ENCODE peak calls at places on chromosomes 12 and 14, in four cellular contexts. G is H1, M is HepG2, T is GM12878. Q is an unnamed sample.

GRCh38 chr14:46820291-46820690 is 168.7 kb upstream of the RPL10L start:
- DNase-seq in T (no peak), M (no peak), G (no peak), Q (no peak)

GRCh38 chr14:52269100-52269499 is 1.6 kb downstream of the PTGDR start:
- DNase-seq in G (no peak), M (no peak), T (no peak), Q (no peak)

GRCh38 chr14:68520637-68521556 is 272.0 kb downstream of the ZFP36L1 start:
- DNase-seq in M (peak; percentile 86), G (peak; percentile 62), T (no peak), Q (no peak)

GRCh38 chr12:75820848-75821578 is 210.6 kb downstream of the PHLDA1 start:
- DNase-seq in M (no peak), T (no peak), G (no peak), Q (no peak)

GRCh38 chr14:67447033-67447381 is 35.0 kb upstream of the PLEK2 start:
- DNase-seq in G (no peak), M (no peak), T (no peak), Q (no peak)

GRCh38 chr14:64741200-64741599 is 37.0 kb downstream of the PLEKHG3 start:
- DNase-seq in T (no peak), M (no peak), G (no peak), Q (no peak)

GRCh38 chr12:68400231-68400829 is 68.2 kb upstream of the MDM1 start:
- DNase-seq in T (no peak), M (no peak), G (no peak), Q (no peak)

GRCh38 chr12:42609605-42610004 is 20.1 kb upstream of the PRICKLE1 start:
- DNase-seq in T (no peak), M (no peak), G (no peak), Q (no peak)

GRCh38 chr12:39505025-39505424 is 62.1 kb upstream of the KIF21A start:
- DNase-seq in G (no peak), T (no peak), M (no peak), Q (no peak)

GRCh38 chr12:78721906-78722305 is 142.7 kb upstream of the SYT1 start:
- DNase-seq in T (no peak), G (no peak), M (no peak), Q (no peak)

GRCh38 chr12:78260976-78261375 is 430.3 kb downstream of the NAV3 start:
- DNase-seq in M (no peak), T (no peak), G (no peak), Q (no peak)

GRCh38 chr12:78799679-78800078 is 64.9 kb upstream of the SYT1 start:
- DNase-seq in M (no peak), G (no peak), T (no peak), Q (no peak)

GRCh38 chr12:117328556-117329100 is 32.8 kb downstream of the NOS1 start:
- DNase-seq in G (no peak), M (no peak), T (no peak), Q (no peak)

GRCh38 chr12:130632582-130633174 is 83.4 kb downstream of the RIMBP2 start:
- DNase-seq in G (no peak), T (no peak), M (no peak), Q (no peak)

GRCh38 chr12:109389146-109389545 is 41.4 kb downstream of the MYO1H start:
- DNase-seq in T (no peak), G (no peak), M (peak; percentile 16), Q (no peak)

GRCh38 chr12:33248364-33248763 is 191.3 kb downstream of the SYT10 start:
- DNase-seq in M (no peak), G (no peak), T (no peak), Q (no peak)

GRCh38 chr12:76270657-76271358 is 77.4 kb downstream of the BBS10 start:
- DNase-seq in G (no peak), T (no peak), M (no peak), Q (no peak)

GRCh38 chr12:57803317-57803893 is 15.1 kb downstream of the AVIL start:
- DNase-seq in G (peak; percentile 31), T (no peak), M (peak; percentile 23), Q (peak; percentile 71)

GRCh38 chr12:2691001-2691339 is 103.8 kb upstream of the FKBP4 start:
- DNase-seq in G (no peak), M (no peak), T (no peak), Q (no peak)

GRCh38 chr12:3427956-3428355 is 63.0 kb upstream of the PRMT8 start:
- DNase-seq in G (no peak), M (no peak), T (no peak), Q (no peak)

GRCh38 chr12:31037028-31037427 is 36.6 kb upstream of the DDX11 start:
- DNase-seq in T (no peak), G (no peak), M (no peak), Q (no peak)

GRCh38 chr12:122958198-122958888 is 7.9 kb downstream of the ABCB9 start:
- DNase-seq in T (no peak), G (no peak), M (no peak), Q (no peak)

GRCh38 chr12:121799175-121799841 is 4.5 kb upstream of the SETD1B start:
- DNase-seq in M (peak; percentile 77), G (no peak), T (no peak), Q (peak; percentile 61)

GRCh38 chr14:81004575-81004974 is 49.2 kb downstream of the TSHR start:
- DNase-seq in M (no peak), G (no peak), T (no peak), Q (no peak)

GRCh38 chr12:69851976-69852375 is 26.9 kb downstream of the MYRFL start:
- DNase-seq in T (no peak), M (no peak), G (no peak), Q (no peak)

GRCh38 chr12:24240707-24241106 is 291.2 kb upstream of the SOX5 start:
- DNase-seq in M (no peak), T (no peak), G (no peak), Q (no peak)

GRCh38 chr14:89507926-89508460 is 91.0 kb upstream of the FOXN3 start:
- DNase-seq in M (no peak), G (no peak), T (no peak), Q (no peak)

GRCh38 chr14:93085916-93086315 is 29.8 kb downstream of the ITPK1 start:
- DNase-seq in T (no peak), M (no peak), G (no peak), Q (no peak)

GRCh38 chr14:100709252-100709955 is 17.3 kb upstream of the DLK1 start:
- DNase-seq in G (no peak), M (no peak), T (no peak), Q (no peak)

GRCh38 chr12:124713436-124714082 is 146.1 kb upstream of the NCOR2 start:
- DNase-seq in T (peak; percentile 93), M (no peak), G (no peak), Q (no peak)

GRCh38 chr12:2652401-2653081 is 142.2 kb upstream of the FKBP4 start:
- DNase-seq in T (no peak), G (no peak), M (no peak), Q (no peak)

GRCh38 chr14:33809456-33809855 is 141.4 kb downstream of the EGLN3 start:
- DNase-seq in M (no peak), T (no peak), G (no peak), Q (no peak)
- TF ChIP-seq SUZ12 in M (no peak), T (no peak), G (no peak), Q (no peak)

GRCh38 chr12:49808686-49809368 is 19.4 kb downstream of the NCKAP5L start:
- DNase-seq in M (no peak), T (no peak), G (no peak), Q (no peak)
- TF ChIP-seq SP1 in M (no peak), T (no peak), G (no peak), Q (no peak)

GRCh38 chr12:15580431-15580830 is 208.8 kb downstream of the EPS8 start:
- DNase-seq in T (no peak), G (no peak), M (no peak), Q (no peak)
- TF ChIP-seq SUZ12 in T (no peak), G (no peak), M (no peak), Q (no peak)

GRCh38 chr14:102496955-102497744 is 12.4 kb downstream of the ANKRD9 start:
- DNase-seq in M (no peak), T (no peak), G (no peak), Q (no peak)
- TF ChIP-seq SP1 in M (no peak), T (no peak), G (no peak), Q (no peak)

DNA sequence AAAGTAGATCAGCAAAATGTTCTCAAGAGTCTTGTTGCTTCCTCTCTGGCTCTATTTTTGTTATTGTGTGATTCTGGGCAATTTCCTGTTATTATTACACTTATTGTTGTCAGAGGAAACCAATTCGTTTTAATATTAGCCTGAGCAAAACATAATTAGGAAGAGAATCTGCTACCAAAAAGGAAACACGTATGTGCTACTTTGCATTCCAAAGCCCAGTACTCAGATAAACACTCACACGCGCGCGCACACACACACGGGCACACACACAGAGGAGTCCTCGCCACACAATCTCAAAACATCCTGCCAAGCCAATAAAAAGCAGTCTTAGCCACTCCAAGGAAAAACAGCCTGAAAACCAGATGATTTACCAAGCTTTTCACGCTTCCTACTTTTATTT is 400.7 kb downstream of the NUAK1 start:
- DNase-seq in G (no peak), T (no peak), M (no peak), Q (no peak)
- TF ChIP-seq SUZ12 in G (no peak), T (no peak), M (no peak), Q (no peak)

GRCh38 chr12:132647858-132648257 is 29.3 kb downstream of the P2RX2 start:
- DNase-seq in M (no peak), T (no peak), G (no peak), Q (no peak)

GRCh38 chr12:132648616-132649225 is 30.1 kb downstream of the P2RX2 start:
- DNase-seq in G (no peak), M (no peak), T (no peak), Q (no peak)

GRCh38 chr12:132642846-132643835 is 24.6 kb downstream of the P2RX2 start:
- DNase-seq in T (no peak), M (no peak), G (no peak), Q (no peak)

GRCh38 chr12:132649226-132649945 is 30.8 kb downstream of the P2RX2 start:
- DNase-seq in T (no peak), M (no peak), G (no peak), Q (no peak)

GRCh38 chr12:132646850-132647249 is 28.3 kb downstream of the P2RX2 start:
- DNase-seq in T (no peak), M (no peak), G (no peak), Q (no peak)
- TF ChIP-seq SP1 in T (no peak), M (no peak), G (no peak), Q (no peak)

GRCh38 chr14:61221906-61222305 is 59.2 kb downstream of the TMEM30B start:
- DNase-seq in M (no peak), T (no peak), G (no peak), Q (no peak)
- TF ChIP-seq SUZ12 in M (no peak), T (no peak), G (no peak), Q (no peak)

GRCh38 chr14:35495278-35495677 is 38.7 kb upstream of the INSM2 start:
- DNase-seq in G (no peak), T (no peak), M (no peak), Q (no peak)

DNA sequence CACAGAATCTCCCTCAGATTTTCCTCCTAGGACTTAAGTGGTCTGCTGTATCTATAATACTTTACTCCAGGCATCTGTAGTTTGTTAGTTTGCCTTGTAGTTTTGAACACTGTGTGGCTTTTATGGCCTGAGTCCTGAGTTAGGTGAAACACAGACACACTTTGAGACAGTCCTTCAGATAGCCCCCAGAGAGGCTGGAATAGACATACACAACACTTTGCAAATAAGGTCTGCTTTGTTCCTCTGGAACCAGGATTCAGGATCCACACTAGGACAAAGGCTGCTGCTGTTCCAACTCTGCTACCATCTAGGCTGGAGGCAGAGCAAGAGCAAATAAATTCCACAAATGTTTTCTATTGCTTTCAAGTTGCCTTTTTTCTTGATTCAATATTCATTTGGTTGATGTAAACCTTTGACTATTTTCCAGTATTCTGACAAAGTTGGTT is 41.4 kb upstream of the INSM2 start:
- DNase-seq in G (no peak), T (no peak), M (peak; percentile 93), Q (no peak)
- TF ChIP-seq SP1 in G (no peak), T (no peak), M (no peak), Q (no peak)

Q was measured in HEK293T.